ENCODE peak calls at places on chromosomes 2 and 18, in eight cellular contexts. D is right lobe of liver, B is endothelial cell, A is adrenal gland, U is fibroblast of pulmonary artery, K is GM20000, L is AG09309, X is mucosa of descending colon. J is an unnamed sample.

GRCh38 chr2:109129356-109129920 is 433 bp downstream of the SH3RF3 start:
- DNase-seq in U (peak), X (no peak), L (no peak), K (peak), A (peak), D (no peak), B (peak), J (peak)

GRCh38 chr2:64338910-64339500 is 115.0 kb upstream of the LGALSL start:
- DNase-seq in D (peak), B (no peak), X (no peak), U (no peak), L (no peak), K (no peak), A (no peak), J (peak)

GRCh38 chr2:191318729-191319078 is 73.5 kb downstream of the MYO1B start:
- DNase-seq in B (no peak), L (no peak), U (peak), K (no peak), D (no peak), X (peak), A (no peak), J (no peak)

GRCh38 chr2:40844353-40845277 is 392.7 kb upstream of the SLC8A1 start:
- DNase-seq in X (no peak), U (peak), K (no peak), L (no peak), A (no peak), D (no peak), B (no peak), J (no peak)

GRCh38 chr2:71776227-71776626 is 322.9 kb downstream of the DYSF start:
- DNase-seq in X (no peak), L (no peak), U (no peak), K (no peak), B (no peak), D (no peak), A (no peak), J (no peak)

GRCh38 chr2:203782262-203782976 is 76.0 kb downstream of the CD28 start:
- DNase-seq in U (peak), X (no peak), A (peak), L (peak), B (peak), K (peak), D (no peak), J (peak)

GRCh38 chr2:163664610-163665009 is 71.2 kb downstream of the FIGN start:
- DNase-seq in L (peak), K (no peak), D (no peak), B (no peak), X (no peak), A (no peak), U (peak), J (no peak)

GRCh38 chr2:205745661-205746407 is 63.5 kb downstream of the NRP2 start:
- DNase-seq in B (no peak), D (no peak), U (no peak), L (no peak), K (no peak), X (no peak), A (no peak), J (no peak)

GRCh38 chr18:9613550-9614400 is 584 bp downstream of the PPP4R1 start:
- DNase-seq in X (peak), A (peak), K (peak), D (peak), L (no peak), B (peak), U (peak), J (peak)

GRCh38 chr2:71563872-71564271 is 110.5 kb downstream of the DYSF start:
- DNase-seq in B (no peak), X (peak), D (no peak), L (no peak), A (no peak), K (no peak), U (no peak), J (no peak)

GRCh38 chr18:3451166-3451988 is 1.4 kb downstream of the TGIF1 start:
- DNase-seq in K (peak), X (peak), L (no peak), B (peak), U (peak), D (peak), A (peak), J (peak)

GRCh38 chr2:2237563-2237962 is 93.5 kb downstream of the MYT1L start:
- DNase-seq in L (no peak), X (no peak), B (no peak), D (peak), A (no peak), K (no peak), U (no peak), J (no peak)

GRCh38 chr2:46031124-46031523 is 266.1 kb upstream of the EPAS1 start:
- DNase-seq in D (peak), L (no peak), K (no peak), A (no peak), X (no peak), B (no peak), U (no peak), J (no peak)

GRCh38 chr2:26598336-26599006 is 42.7 kb downstream of the CIB4 start:
- DNase-seq in K (no peak), D (no peak), U (no peak), X (no peak), L (no peak), A (peak), B (peak), J (no peak)

GRCh38 chr2:104793971-104794370 is 59.9 kb upstream of the POU3F3 start:
- DNase-seq in D (no peak), L (no peak), B (no peak), U (peak), K (no peak), A (no peak), X (no peak), J (no peak)

GRCh38 chr18:48179666-48180065 is 229.5 kb downstream of the ZBTB7C start:
- DNase-seq in A (no peak), D (no peak), L (no peak), U (no peak), B (no peak), K (no peak), X (no peak), J (no peak)

GRCh38 chr2:46861916-46862315 is 53.7 kb downstream of the MCFD2 start:
- DNase-seq in B (no peak), D (no peak), A (no peak), X (no peak), K (no peak), L (no peak), U (no peak), J (no peak)

GRCh38 chr18:50961974-50962373 is 5.9 kb upstream of the ELAC1 start:
- DNase-seq in B (no peak), U (no peak), L (no peak), K (no peak), D (no peak), A (no peak), X (no peak), J (no peak)

GRCh38 chr2:18987592-18988073 is 370.8 kb downstream of the OSR1 start:
- DNase-seq in D (peak), B (no peak), K (no peak), A (peak), U (peak), X (no peak), L (peak), J (no peak)

GRCh38 chr2:234399451-234400246 is 97.2 kb downstream of the ARL4C start:
- DNase-seq in B (no peak), D (no peak), A (no peak), K (no peak), U (no peak), L (no peak), X (no peak), J (peak)

GRCh38 chr18:46332286-46332801 is 228.2 kb downstream of the HAUS1 start:
- DNase-seq in L (no peak), U (no peak), K (no peak), D (no peak), A (no peak), B (no peak), X (no peak), J (no peak)

GRCh38 chr2:60633615-60634014 is 80.2 kb upstream of the BCL11A start:
- DNase-seq in D (no peak), B (no peak), X (no peak), L (no peak), A (no peak), U (no peak), K (no peak), J (no peak)

GRCh38 chr18:69774831-69775230 is 172.8 kb downstream of the CD226 start:
- DNase-seq in L (peak), X (no peak), U (peak), B (no peak), D (no peak), A (no peak), K (no peak), J (no peak)

GRCh38 chr18:14174706-14175085 is 42.5 kb upstream of the ZNF519 start:
- DNase-seq in L (no peak), B (no peak), U (no peak), D (no peak), A (no peak), K (no peak), X (peak), J (no peak)

GRCh38 chr2:152613235-152613634 is 104.0 kb downstream of the PRPF40A start:
- DNase-seq in B (no peak), K (peak), X (no peak), D (no peak), U (no peak), A (no peak), L (no peak), J (no peak)

GRCh38 chr2:68662466-68662865 is 19.1 kb downstream of the PROKR1 start:
- DNase-seq in X (no peak), U (no peak), A (no peak), K (no peak), B (no peak), D (no peak), L (no peak), J (no peak)

DNA sequence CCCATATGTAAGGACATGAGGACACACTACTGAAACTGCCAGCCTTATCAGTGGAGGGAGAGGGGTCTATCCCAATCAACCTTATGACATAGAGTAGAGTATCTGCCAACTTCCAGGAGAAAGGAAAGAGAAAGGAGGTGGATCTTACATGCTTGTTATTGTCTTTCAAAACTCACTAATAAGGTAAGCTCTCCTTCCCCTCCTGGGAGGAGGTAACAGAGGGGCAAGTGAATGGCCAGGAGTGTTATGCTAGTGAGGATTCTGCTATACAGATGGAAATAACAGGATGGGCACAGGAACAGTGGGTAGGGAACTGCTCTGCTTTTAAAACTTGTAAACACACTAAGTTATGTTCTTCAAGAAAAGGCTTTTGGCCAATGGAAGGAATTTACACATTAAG is 1020.1 kb downstream of the TDRD15 start:
- DNase-seq in L (no peak), A (no peak), K (no peak), D (no peak), B (no peak), U (no peak), X (no peak), J (no peak)
- TF ChIP-seq CTCF in L (no peak), A (no peak), K (no peak), D (no peak), B (no peak), U (no peak), X (no peak), J (no peak)

GRCh38 chr18:79788096-79789085 is 9.3 kb upstream of the KCNG2 start:
- DNase-seq in D (no peak), X (peak), U (peak), B (peak), A (no peak), K (no peak), L (no peak), J (no peak)
- TF ChIP-seq CTCF in D (no peak), X (no peak), U (no peak), B (peak), A (no peak), K (no peak), L (no peak), J (no peak)

DNA sequence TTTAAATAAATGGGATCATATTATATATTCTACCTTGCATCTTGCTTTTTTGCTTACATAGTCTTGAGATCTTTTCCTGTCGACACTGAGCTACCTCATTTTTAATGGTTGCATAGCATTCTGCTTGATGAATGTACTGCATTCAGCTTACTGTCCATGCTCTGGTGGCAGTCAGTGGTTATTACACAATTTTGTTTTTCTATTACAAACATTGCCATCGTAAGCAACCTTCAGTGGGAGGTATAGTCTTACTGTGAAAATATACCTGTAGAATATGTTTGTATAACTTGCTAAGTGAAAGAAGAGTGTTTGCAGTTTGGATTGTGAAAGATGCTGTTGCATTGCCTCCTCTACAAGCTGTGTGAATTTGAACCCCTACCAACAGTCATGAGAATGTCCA is 43.4 kb downstream of the UBXN4 start:
- DNase-seq in D (no peak), X (no peak), K (no peak), L (no peak), U (peak), A (no peak), B (no peak), J (no peak)
- TF ChIP-seq CTCF in D (no peak), X (no peak), K (no peak), L (peak), U (peak), A (peak), B (peak), J (peak)

DNA sequence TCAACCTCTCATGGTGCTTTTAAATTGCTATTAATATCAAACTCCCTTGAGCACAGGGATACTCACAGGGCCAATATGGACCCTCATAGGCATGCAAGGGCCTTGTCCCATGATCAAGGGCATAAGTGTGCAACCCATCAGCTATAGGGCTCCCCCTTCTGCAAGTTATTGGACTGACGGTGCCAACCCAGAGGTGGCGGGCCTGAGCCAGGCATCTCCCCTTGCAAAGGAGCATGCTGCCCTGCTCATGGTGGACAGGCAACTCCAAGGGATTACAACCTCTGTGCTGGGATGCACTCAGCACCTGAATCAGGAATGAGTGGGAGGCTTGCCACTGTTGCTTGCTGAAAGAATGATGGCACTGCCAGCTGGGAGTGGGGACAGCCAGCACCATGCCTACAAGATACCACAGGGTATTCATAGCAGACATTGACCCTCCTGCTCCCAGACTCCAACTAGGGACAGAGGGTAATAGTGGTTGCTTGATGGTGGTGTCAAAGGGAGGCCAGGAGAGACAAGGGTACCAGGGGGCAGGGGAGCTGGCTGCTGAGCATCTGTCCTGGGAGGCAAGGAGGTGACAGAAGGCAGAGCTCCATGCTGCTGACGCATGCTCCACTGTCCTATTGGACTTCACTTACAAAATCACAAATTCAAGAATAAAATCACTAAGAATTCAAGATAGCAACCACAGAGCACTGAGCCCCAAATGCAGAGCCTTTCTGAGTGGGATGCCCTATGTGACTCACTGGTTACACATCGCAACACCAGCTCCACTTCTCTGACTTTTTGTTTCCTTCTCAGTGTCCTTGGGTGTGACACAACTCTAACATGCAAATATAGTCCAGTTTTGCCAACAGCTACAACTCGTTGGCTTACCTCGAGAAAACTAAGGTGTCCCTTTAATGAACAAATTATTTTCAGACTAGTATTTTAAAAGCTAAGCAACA is 157.1 kb upstream of the CCDC150 start:
- DNase-seq in B (no peak), D (no peak), K (no peak), L (peak), X (no peak), U (peak), A (no peak), J (peak)
- TF ChIP-seq CTCF in B (no peak), D (no peak), K (no peak), L (no peak), X (no peak), U (no peak), A (no peak), J (no peak)

DNA sequence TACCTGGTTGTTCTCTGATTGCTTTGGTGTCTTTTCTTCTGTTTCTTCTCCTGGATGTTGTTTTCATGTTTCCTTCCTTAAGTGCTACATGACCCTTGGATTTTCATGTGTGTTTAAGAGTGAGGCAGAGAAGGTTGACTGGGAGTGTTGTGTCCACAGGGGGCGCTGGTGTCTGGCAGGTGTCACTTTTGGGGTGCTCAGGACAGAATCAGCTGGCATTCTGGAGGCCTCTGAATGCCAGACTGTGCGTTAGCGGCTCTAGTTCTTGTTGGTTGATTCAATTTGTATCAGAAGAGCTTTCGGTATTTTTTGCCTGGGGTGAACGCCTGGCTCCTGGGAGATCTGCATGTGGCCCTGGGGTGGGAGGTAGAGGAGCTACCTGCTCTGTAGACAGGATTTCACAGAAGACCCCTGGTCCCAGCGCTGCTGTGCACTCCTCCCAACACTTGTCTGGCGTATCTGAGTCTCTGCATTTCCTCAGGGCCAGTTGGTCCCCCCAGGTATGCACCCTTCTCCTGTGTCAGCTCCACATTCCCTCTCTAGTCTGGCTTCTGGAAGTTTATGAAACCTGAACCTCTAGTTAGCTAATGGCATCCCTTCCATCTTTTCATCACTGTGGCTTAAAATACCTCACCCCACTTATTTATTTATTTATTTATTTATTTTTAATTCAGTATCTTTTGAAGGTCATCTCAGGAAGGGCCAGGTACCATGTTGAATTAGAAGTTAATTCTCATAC is 1.1 kb downstream of the GREB1 start:
- DNase-seq in L (no peak), B (no peak), U (no peak), K (no peak), D (no peak), X (no peak), A (no peak), J (peak)
- TF ChIP-seq CTCF in L (peak), B (peak), U (peak), K (no peak), D (peak), X (no peak), A (no peak), J (peak)

DNA sequence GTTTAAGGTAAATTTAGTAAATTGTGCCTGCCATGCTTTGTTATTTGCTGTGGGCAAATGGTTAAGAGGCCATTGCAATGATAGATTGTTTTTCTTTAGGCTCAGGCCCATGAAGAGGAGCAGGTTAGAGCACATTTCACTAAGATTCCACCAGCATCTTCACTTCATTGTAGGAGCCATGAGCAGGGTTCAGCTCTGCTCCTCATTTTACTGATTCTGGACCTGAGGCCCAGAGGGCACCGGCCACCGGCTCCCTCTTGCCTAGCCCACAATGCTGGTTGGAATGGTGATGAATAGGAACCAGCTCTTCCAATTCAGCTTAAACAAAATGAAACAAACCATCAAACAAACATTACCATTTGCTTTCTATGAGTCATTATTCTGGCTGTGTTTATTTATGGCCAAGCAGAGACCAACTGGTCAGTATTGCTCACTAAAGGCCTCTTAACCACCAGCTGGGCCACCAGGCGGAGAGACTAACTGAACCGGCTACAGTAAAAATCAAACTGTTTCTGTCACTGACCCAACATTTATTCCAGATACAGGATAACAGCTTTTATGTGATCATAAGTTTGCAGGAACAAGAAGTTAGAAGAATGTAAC is 176.7 kb downstream of the MTX2 start:
- DNase-seq in X (no peak), A (no peak), B (no peak), D (no peak), L (no peak), K (no peak), U (peak), J (no peak)
- TF ChIP-seq CTCF in X (no peak), A (no peak), B (no peak), D (no peak), L (no peak), K (no peak), U (no peak), J (no peak)

GRCh38 chr2:139156730-139157129 is 376.5 kb upstream of the NXPH2 start:
- DNase-seq in L (no peak), X (no peak), A (no peak), B (no peak), U (no peak), D (no peak), K (no peak), J (no peak)

GRCh38 chr2:139155991-139156390 is 375.8 kb upstream of the NXPH2 start:
- DNase-seq in L (no peak), X (no peak), K (no peak), U (no peak), A (no peak), D (no peak), B (no peak), J (no peak)

GRCh38 chr2:139160838-139161237 is 380.6 kb upstream of the NXPH2 start:
- DNase-seq in X (no peak), K (no peak), D (no peak), U (no peak), L (no peak), B (no peak), A (no peak), J (no peak)

GRCh38 chr2:139162456-139162855 is 382.3 kb upstream of the NXPH2 start:
- DNase-seq in A (no peak), X (no peak), L (no peak), B (no peak), D (no peak), U (no peak), K (no peak), J (no peak)

GRCh38 chr2:139159177-139159576 is 379.0 kb upstream of the NXPH2 start:
- DNase-seq in X (no peak), K (no peak), B (no peak), D (no peak), U (no peak), L (no peak), A (no peak), J (no peak)
- TF ChIP-seq CTCF in X (no peak), K (no peak), B (no peak), D (no peak), U (no peak), L (no peak), A (no peak), J (no peak)

GRCh38 chr18:44697315-44697714 is 16.6 kb downstream of the SETBP1 start:
- DNase-seq in U (no peak), D (no peak), K (no peak), L (no peak), A (no peak), X (no peak), B (no peak), J (no peak)
- TF ChIP-seq CTCF in U (no peak), D (no peak), K (no peak), L (no peak), A (no peak), X (no peak), B (no peak), J (no peak)